ENCODE peak calls at places on chromosomes 1 and 21, in eight cellular contexts. J is NT2/D1; T is posterior cingulate gyrus; B is hippocampal formation; E is effector CD4-positive, alpha-beta T cell; O is Ammon's horn; L is cardiac fibroblast; X is ureter. Y is an unnamed sample.

GRCh38 chr1:6832789-6833188 is 47.5 kb downstream of the CAMTA1 start:
- DNase-seq in J (no peak), T (no peak), L (no peak), B (no peak), E (no peak), X (no peak), O (no peak), Y (no peak)

GRCh38 chr1:241639040-241639652 is 1.0 kb downstream of the CHML start:
- DNase-seq in J (no peak), O (no peak), T (no peak), E (no peak), L (peak), B (no peak), X (no peak), Y (no peak)

GRCh38 chr21:42650441-42651421 is 2.7 kb upstream of the PDE9A start:
- DNase-seq in E (no peak), L (no peak), T (no peak), X (no peak), B (no peak), J (no peak), O (no peak), Y (no peak)

GRCh38 chr1:30680879-30681278 is 42.5 kb downstream of the MATN1 start:
- DNase-seq in X (no peak), J (no peak), O (no peak), T (no peak), E (no peak), L (no peak), B (no peak), Y (no peak)

GRCh38 chr1:228334226-228334935 is 72.3 kb downstream of the TRIM11 start:
- DNase-seq in L (no peak), E (no peak), O (no peak), B (no peak), X (no peak), J (no peak), T (no peak), Y (no peak)

GRCh38 chr1:85602536-85602935 is 22.0 kb downstream of the CCN1 start:
- DNase-seq in T (no peak), B (no peak), O (no peak), E (no peak), L (no peak), X (no peak), J (no peak), Y (no peak)

GRCh38 chr1:212589434-212589833 is 19.1 kb upstream of the ATF3 start:
- DNase-seq in O (no peak), J (no peak), E (no peak), T (no peak), L (no peak), X (no peak), B (no peak), Y (no peak)

GRCh38 chr1:242854466-242854865 is 330.0 kb upstream of the PLD5 start:
- DNase-seq in E (no peak), L (no peak), X (no peak), T (no peak), J (no peak), O (no peak), B (no peak), Y (no peak)

GRCh38 chr1:23980725-23981063 is 567 bp upstream of the SRSF10 start:
- DNase-seq in L (no peak), X (peak), J (no peak), O (peak), B (no peak), T (no peak), E (no peak), Y (no peak)

GRCh38 chr1:39398278-39399010 is 93.0 kb upstream of the BMP8A start:
- DNase-seq in J (peak), O (peak), T (no peak), X (peak), L (peak), B (peak), E (no peak), Y (no peak)

GRCh38 chr1:53732912-53733317 is 6.0 kb downstream of the GLIS1 start:
- DNase-seq in J (no peak), X (no peak), T (no peak), L (peak), B (no peak), E (no peak), O (no peak), Y (no peak)